ENCODE peak calls at places on chromosomes 7 and 10, in ten cellular contexts. P is coronary artery, T is neural crest cell, C is mucosa of descending colon, V is HFF-Myc, F is GM23338, W is lower lobe of right lung, K is psoas muscle, L is kidney, E is breast epithelium. U is an unnamed sample.

GRCh38 chr7:123125231-123125630 is 74.5 kb downstream of the SLC13A1 start:
- DNase-seq in P (no peak), T (no peak), C (no peak), V (no peak), F (no peak), W (no peak), K (no peak), L (no peak), E (no peak), U (no peak)

GRCh38 chr10:22339761-22340361 is 5.4 kb upstream of the SPAG6 start:
- DNase-seq in P (no peak), T (no peak), C (no peak), V (no peak), F (no peak), W (no peak), K (no peak), L (no peak), E (no peak), U (no peak)

GRCh38 chr10:77004917-77005564 is 632.6 kb downstream of the KCNMA1 start:
- DNase-seq in P (no peak), T (peak), C (peak), V (peak), F (peak), W (no peak), K (no peak), L (no peak), E (no peak), U (no peak)

GRCh38 chr10:113175756-113176651 is 226.0 kb downstream of the TCF7L2 start:
- DNase-seq in P (no peak), T (no peak), C (no peak), V (no peak), F (peak), W (no peak), K (no peak), L (no peak), E (no peak), U (no peak)

GRCh38 chr7:126715076-126715475 is 537.7 kb downstream of the GRM8 start:
- DNase-seq in P (no peak), T (no peak), C (no peak), V (no peak), F (no peak), W (no peak), K (no peak), L (no peak), E (no peak), U (no peak)

GRCh38 chr10:2921956-2922680 is 145.2 kb upstream of the PFKP start:
- DNase-seq in P (no peak), T (no peak), C (no peak), V (no peak), F (peak), W (no peak), K (no peak), L (no peak), E (no peak), U (no peak)

GRCh38 chr10:117074621-117075020 is 63.4 kb downstream of the VAX1 start:
- DNase-seq in P (no peak), T (no peak), C (peak), V (no peak), F (peak), W (no peak), K (no peak), L (no peak), E (no peak), U (no peak)

GRCh38 chr10:122510326-122510725 is 49.0 kb downstream of the HTRA1 start:
- DNase-seq in P (no peak), T (no peak), C (no peak), V (no peak), F (peak), W (no peak), K (no peak), L (no peak), E (peak), U (no peak)

GRCh38 chr10:76311752-76312699 is 880.6 kb downstream of the LRMDA start:
- DNase-seq in P (no peak), T (no peak), C (peak), V (no peak), F (peak), W (no peak), K (no peak), L (no peak), E (no peak), U (no peak)

GRCh38 chr7:16926283-16926682 is 44.5 kb upstream of the AGR3 start:
- DNase-seq in P (no peak), T (no peak), C (peak), V (no peak), F (peak), W (no peak), K (no peak), L (no peak), E (no peak), U (peak)

GRCh38 chr10:17747883-17748550 is 4.0 kb upstream of the TMEM236 start:
- DNase-seq in P (no peak), T (no peak), C (no peak), V (no peak), F (no peak), W (no peak), K (no peak), L (no peak), E (no peak), U (no peak)

GRCh38 chr10:19874791-19875190 is 58.6 kb downstream of the PLXDC2 start:
- DNase-seq in P (no peak), T (no peak), C (no peak), V (no peak), F (peak), W (no peak), K (no peak), L (no peak), E (no peak), U (no peak)

GRCh38 chr7:20222219-20222828 is 5.1 kb upstream of the MACC1 start:
- DNase-seq in P (no peak), T (no peak), C (no peak), V (no peak), F (no peak), W (no peak), K (no peak), L (no peak), E (no peak), U (no peak)

GRCh38 chr10:25974897-25975459 is 40.9 kb downstream of the MYO3A start:
- DNase-seq in P (no peak), T (no peak), C (no peak), V (no peak), F (peak), W (no peak), K (no peak), L (no peak), E (no peak), U (no peak)

GRCh38 chr7:140212100-140212881 is 35.5 kb upstream of the KDM7A start:
- DNase-seq in P (no peak), T (no peak), C (peak), V (no peak), F (no peak), W (no peak), K (no peak), L (no peak), E (no peak), U (peak)

GRCh38 chr7:44772867-44773266 is 23.6 kb upstream of the PPIA start:
- DNase-seq in P (no peak), T (no peak), C (no peak), V (no peak), F (peak), W (no peak), K (no peak), L (no peak), E (no peak), U (no peak)

GRCh38 chr10:56934515-56934914 is 573.5 kb upstream of the ZWINT start:
- DNase-seq in P (no peak), T (no peak), C (no peak), V (no peak), F (no peak), W (no peak), K (no peak), L (peak), E (no peak), U (no peak)

GRCh38 chr7:139041378-139042053 is 5.7 kb upstream of the ZC3HAV1L start:
- DNase-seq in P (no peak), T (no peak), C (no peak), V (no peak), F (no peak), W (no peak), K (no peak), L (no peak), E (no peak), U (no peak)

GRCh38 chr10:69472544-69472943 is 21.3 kb downstream of the TSPAN15 start:
- DNase-seq in P (no peak), T (no peak), C (no peak), V (no peak), F (no peak), W (peak), K (no peak), L (no peak), E (no peak), U (no peak)

GRCh38 chr10:82037076-82037475 is 162.1 kb downstream of the NRG3 start:
- DNase-seq in P (no peak), T (no peak), C (no peak), V (no peak), F (no peak), W (no peak), K (no peak), L (no peak), E (peak), U (no peak)

GRCh38 chr10:117425908-117426566 is 50.8 kb upstream of the PDZD8 start:
- DNase-seq in P (no peak), T (no peak), C (no peak), V (no peak), F (no peak), W (no peak), K (no peak), L (no peak), E (no peak), U (no peak)

GRCh38 chr10:69057261-69057950 is 30.5 kb upstream of the SRGN start:
- DNase-seq in P (no peak), T (no peak), C (peak), V (no peak), F (peak), W (peak), K (no peak), L (peak), E (no peak), U (peak)

DNA sequence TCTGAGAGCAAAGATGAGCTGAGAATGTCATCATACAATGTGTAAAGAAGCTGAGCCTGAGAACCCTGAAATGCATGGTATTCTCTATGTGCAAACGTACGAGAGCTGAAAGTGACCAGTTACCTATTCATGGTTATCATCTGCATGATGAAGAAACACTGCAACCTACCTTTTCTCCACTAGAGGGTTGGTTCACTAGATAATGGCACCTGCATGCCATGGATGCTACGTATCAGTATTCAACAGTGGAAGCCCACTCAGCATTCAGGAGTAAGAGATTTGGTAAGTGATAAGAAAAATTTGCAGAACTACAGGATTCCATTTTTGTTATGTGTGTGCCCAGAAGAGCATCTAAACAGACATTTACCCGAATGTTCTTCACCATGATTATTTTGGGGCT is 145.4 kb downstream of the PTPRN2 start:
- DNase-seq in P (no peak), T (no peak), C (no peak), V (no peak), F (peak), W (no peak), K (no peak), L (no peak), E (no peak), U (no peak)
- TF ChIP-seq CTCF in P (no peak), T (peak), C (no peak), V (no peak), F (peak), W (no peak), K (no peak), L (peak), E (no peak), U (no peak)

GRCh38 chr7:132580277-132580676 is 4.0 kb upstream of the PLXNA4 start:
- DNase-seq in P (no peak), T (no peak), C (no peak), V (no peak), F (peak), W (no peak), K (no peak), L (no peak), E (no peak), U (no peak)
- TF ChIP-seq CTCF in P (no peak), T (no peak), C (no peak), V (no peak), F (no peak), W (no peak), K (no peak), L (no peak), E (no peak), U (no peak)

GRCh38 chr10:24727811-24728210 is 4.1 kb upstream of the ARHGAP21 start:
- DNase-seq in P (no peak), T (no peak), C (no peak), V (no peak), F (peak), W (no peak), K (no peak), L (no peak), E (no peak), U (no peak)
- TF ChIP-seq CTCF in P (no peak), T (peak), C (no peak), V (peak), F (peak), W (no peak), K (no peak), L (no peak), E (no peak), U (no peak)

DNA sequence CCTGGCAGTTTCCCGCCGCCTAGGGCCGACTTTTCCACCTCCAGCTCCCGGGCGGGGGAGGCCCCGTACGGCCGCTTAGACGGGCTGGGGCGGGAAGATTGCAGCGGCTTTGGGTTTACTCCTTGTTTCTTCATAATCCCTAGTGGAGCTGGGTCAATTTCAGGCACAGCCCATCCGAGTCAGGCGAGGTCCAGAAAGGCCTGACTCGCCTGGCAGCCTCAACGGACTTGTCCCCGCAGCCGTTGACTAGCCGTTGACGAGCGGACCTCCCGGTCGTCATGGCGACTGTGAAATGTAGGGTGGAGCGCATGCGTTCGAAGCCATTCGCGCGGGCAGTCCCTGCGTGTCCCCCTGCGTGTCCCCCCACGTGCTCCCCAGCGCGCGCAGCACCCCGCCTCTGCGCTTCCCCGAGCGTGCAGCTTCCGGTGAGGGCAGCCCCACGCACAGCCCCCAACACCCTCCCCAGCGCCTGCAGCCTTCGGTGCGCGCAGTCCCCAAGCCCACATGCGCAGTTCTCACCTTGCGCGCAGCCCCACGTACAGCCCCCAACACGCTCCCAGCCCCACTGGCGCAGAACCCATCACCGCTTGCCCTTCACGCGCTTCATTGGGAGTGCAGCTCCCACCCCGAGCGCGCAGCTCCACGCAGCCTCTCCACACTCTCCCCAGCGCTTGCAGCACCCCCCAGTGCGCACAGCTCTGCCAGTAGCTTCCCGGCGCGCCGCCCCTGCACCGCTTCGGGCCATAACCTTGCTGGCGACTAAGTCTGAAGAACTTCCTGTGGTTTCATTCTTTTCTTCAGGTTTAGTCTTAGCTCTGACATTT is 67.8 kb downstream of the TBX20 start:
- DNase-seq in P (peak), T (peak), C (no peak), V (no peak), F (peak), W (no peak), K (peak), L (peak), E (no peak), U (no peak)
- TF ChIP-seq CTCF in P (no peak), T (no peak), C (no peak), V (no peak), F (no peak), W (no peak), K (no peak), L (no peak), E (no peak), U (no peak)

GRCh38 chr10:986137-986825 is 2.0 kb upstream of the GTPBP4 start:
- DNase-seq in P (no peak), T (no peak), C (no peak), V (no peak), F (no peak), W (peak), K (no peak), L (no peak), E (no peak), U (no peak)

GRCh38 chr10:986881-987634 is 1.2 kb upstream of the GTPBP4 start:
- DNase-seq in P (no peak), T (no peak), C (no peak), V (peak), F (peak), W (no peak), K (no peak), L (no peak), E (no peak), U (no peak)

GRCh38 chr10:987635-987905 is 664 bp upstream of the GTPBP4 start:
- DNase-seq in P (no peak), T (no peak), C (no peak), V (no peak), F (peak), W (no peak), K (no peak), L (no peak), E (no peak), U (no peak)

GRCh38 chr10:988667-989545 is 672 bp downstream of the GTPBP4 start:
- DNase-seq in P (peak), T (no peak), C (no peak), V (no peak), F (no peak), W (no peak), K (no peak), L (no peak), E (no peak), U (no peak)

GRCh38 chr10:987906-988666 is at the start of gene GTPBP4:
- DNase-seq in P (peak), T (peak), C (peak), V (peak), F (peak), W (peak), K (peak), L (peak), E (peak), U (peak)
- TF ChIP-seq CTCF in P (no peak), T (no peak), C (no peak), V (no peak), F (no peak), W (peak), K (no peak), L (peak), E (no peak), U (peak)

DNA sequence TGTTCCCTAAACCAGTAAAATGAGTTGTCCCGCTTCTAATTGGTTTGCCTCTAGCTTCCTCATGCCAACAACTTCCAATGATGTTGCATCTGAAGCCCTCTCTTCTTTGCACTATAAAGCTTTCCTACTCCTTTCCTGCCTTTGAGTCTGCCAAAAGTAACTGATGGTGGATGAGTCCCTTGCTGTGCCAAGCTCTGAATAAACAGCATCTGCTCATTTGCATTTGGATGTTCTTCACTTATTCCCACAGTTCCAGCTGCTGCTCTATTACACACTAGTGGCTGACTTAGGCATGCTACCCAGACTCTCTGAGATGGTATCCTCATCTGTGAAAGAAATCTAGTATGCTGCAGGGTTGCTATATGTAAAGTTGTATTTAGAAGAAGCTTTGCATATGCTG is 24.9 kb downstream of the SFR1 start:
- DNase-seq in P (no peak), T (no peak), C (no peak), V (no peak), F (peak), W (no peak), K (no peak), L (no peak), E (no peak), U (no peak)
- TF ChIP-seq CTCF in P (no peak), T (no peak), C (no peak), V (no peak), F (no peak), W (no peak), K (no peak), L (no peak), E (no peak), U (no peak)